ENCODE peak calls at places on chromosomes 7 and 10, in eight cellular contexts. One of them, this sample, is unnamed.

GRCh38 chr10:31977440-31978157 is 49.0 kb upstream of the ARHGAP12 start:
- DNase-seq in lower leg skin: no peak
- DNase-seq in bronchial epithelial cell: peak; percentile 90
- DNase-seq in K562: no peak
- DNase-seq in cardiac fibroblast: peak; percentile 65
- DNase-seq in AG04449: no peak
- DNase-seq in GM06990: no peak
- DNase-seq in A673: peak; percentile 72
- DNase-seq in this sample: no peak

GRCh38 chr10:69225681-69226080 is 5.5 kb downstream of the HKDC1 start:
- DNase-seq in lower leg skin: no peak
- DNase-seq in bronchial epithelial cell: no peak
- DNase-seq in K562: no peak
- DNase-seq in cardiac fibroblast: no peak
- DNase-seq in AG04449: no peak
- DNase-seq in GM06990: no peak
- DNase-seq in A673: no peak
- DNase-seq in this sample: no peak

GRCh38 chr7:15747187-15748111 is 61.0 kb upstream of the MEOX2 start:
- DNase-seq in lower leg skin: no peak
- DNase-seq in bronchial epithelial cell: no peak
- DNase-seq in K562: no peak
- DNase-seq in cardiac fibroblast: peak; percentile 69
- DNase-seq in AG04449: no peak
- DNase-seq in GM06990: no peak
- DNase-seq in A673: peak; percentile 15
- DNase-seq in this sample: no peak

GRCh38 chr7:101728128-101728527 is 89.3 kb upstream of the CUX1 start:
- DNase-seq in lower leg skin: no peak
- DNase-seq in bronchial epithelial cell: no peak
- DNase-seq in K562: no peak
- DNase-seq in cardiac fibroblast: no peak
- DNase-seq in AG04449: no peak
- DNase-seq in GM06990: no peak
- DNase-seq in A673: no peak
- DNase-seq in this sample: no peak

GRCh38 chr10:119246862-119247549 is 39.6 kb downstream of the GRK5 start:
- DNase-seq in lower leg skin: no peak
- DNase-seq in bronchial epithelial cell: peak; percentile 81
- DNase-seq in K562: no peak
- DNase-seq in cardiac fibroblast: peak; percentile 89
- DNase-seq in AG04449: peak; percentile 87
- DNase-seq in GM06990: no peak
- DNase-seq in A673: no peak
- DNase-seq in this sample: no peak

GRCh38 chr7:97006951-97007861 is 1.9 kb downstream of the DLX6 start:
- DNase-seq in lower leg skin: no peak
- DNase-seq in bronchial epithelial cell: no peak
- DNase-seq in K562: no peak
- DNase-seq in cardiac fibroblast: no peak
- DNase-seq in AG04449: no peak
- DNase-seq in GM06990: no peak
- DNase-seq in A673: no peak
- DNase-seq in this sample: no peak

GRCh38 chr10:21329995-21330627 is 195.4 kb downstream of the SKIDA1 start:
- DNase-seq in lower leg skin: no peak
- DNase-seq in bronchial epithelial cell: peak; percentile 83
- DNase-seq in K562: no peak
- DNase-seq in cardiac fibroblast: peak; percentile 90
- DNase-seq in AG04449: peak; percentile 44
- DNase-seq in GM06990: no peak
- DNase-seq in A673: peak; percentile 60
- DNase-seq in this sample: no peak

GRCh38 chr10:2900530-2900929 is 166.8 kb upstream of the PFKP start:
- DNase-seq in lower leg skin: no peak
- DNase-seq in bronchial epithelial cell: no peak
- DNase-seq in K562: no peak
- DNase-seq in cardiac fibroblast: no peak
- DNase-seq in AG04449: no peak
- DNase-seq in GM06990: no peak
- DNase-seq in A673: no peak
- DNase-seq in this sample: no peak

GRCh38 chr10:103395754-103396066 is 565 bp downstream of the ATP5MK start:
- DNase-seq in lower leg skin: peak; percentile 57
- DNase-seq in bronchial epithelial cell: peak; percentile 3
- DNase-seq in K562: no peak
- DNase-seq in cardiac fibroblast: peak; percentile 33
- DNase-seq in AG04449: no peak
- DNase-seq in GM06990: no peak
- DNase-seq in A673: peak; percentile 4
- DNase-seq in this sample: no peak

GRCh38 chr7:113118074-113118959 is at the start of gene SMIM30:
- DNase-seq in lower leg skin: peak; percentile 98
- DNase-seq in bronchial epithelial cell: peak; percentile 79
- DNase-seq in K562: peak; percentile 91
- DNase-seq in cardiac fibroblast: peak; percentile 93
- DNase-seq in AG04449: peak; percentile 44
- DNase-seq in GM06990: peak; percentile 84
- DNase-seq in A673: peak; percentile 95
- DNase-seq in this sample: peak; percentile 77

GRCh38 chr10:79491171-79491835 is 21.0 kb upstream of the EIF5AL1 start:
- DNase-seq in lower leg skin: peak; percentile 78
- DNase-seq in bronchial epithelial cell: no peak
- DNase-seq in K562: peak; percentile 67
- DNase-seq in cardiac fibroblast: no peak
- DNase-seq in AG04449: no peak
- DNase-seq in GM06990: no peak
- DNase-seq in A673: no peak
- DNase-seq in this sample: no peak

GRCh38 chr10:97889461-97890265 is 40.0 kb downstream of the GOLGA7B start:
- DNase-seq in lower leg skin: no peak
- DNase-seq in bronchial epithelial cell: peak; percentile 91
- DNase-seq in K562: peak; percentile 61
- DNase-seq in cardiac fibroblast: peak; percentile 36
- DNase-seq in AG04449: no peak
- DNase-seq in GM06990: no peak
- DNase-seq in A673: no peak
- DNase-seq in this sample: no peak

GRCh38 chr10:44008270-44008916 is 359.7 kb upstream of the ZNF32 start:
- DNase-seq in lower leg skin: no peak
- DNase-seq in bronchial epithelial cell: peak; percentile 25
- DNase-seq in K562: no peak
- DNase-seq in cardiac fibroblast: peak; percentile 18
- DNase-seq in AG04449: no peak
- DNase-seq in GM06990: peak; percentile 63
- DNase-seq in A673: no peak
- DNase-seq in this sample: no peak

GRCh38 chr7:7595451-7595850 is 28.8 kb downstream of the MIOS start:
- DNase-seq in lower leg skin: no peak
- DNase-seq in bronchial epithelial cell: peak; percentile 36
- DNase-seq in K562: peak; percentile 25
- DNase-seq in cardiac fibroblast: peak; percentile 52
- DNase-seq in AG04449: no peak
- DNase-seq in GM06990: no peak
- DNase-seq in A673: peak; percentile 49
- DNase-seq in this sample: no peak

GRCh38 chr10:102814873-102815661 is 22.1 kb downstream of the CYP17A1 start:
- DNase-seq in lower leg skin: peak; percentile 90
- DNase-seq in bronchial epithelial cell: peak; percentile 68
- DNase-seq in K562: no peak
- DNase-seq in cardiac fibroblast: peak; percentile 74
- DNase-seq in AG04449: no peak
- DNase-seq in GM06990: no peak
- DNase-seq in A673: no peak
- DNase-seq in this sample: no peak

GRCh38 chr10:112815238-112816032 is 134.6 kb upstream of the TCF7L2 start:
- DNase-seq in lower leg skin: no peak
- DNase-seq in bronchial epithelial cell: peak; percentile 51
- DNase-seq in K562: no peak
- DNase-seq in cardiac fibroblast: peak; percentile 54
- DNase-seq in AG04449: no peak
- DNase-seq in GM06990: no peak
- DNase-seq in A673: no peak
- DNase-seq in this sample: no peak

GRCh38 chr7:155577509-155577905 is 31.1 kb upstream of the CNPY1 start:
- DNase-seq in lower leg skin: no peak
- DNase-seq in bronchial epithelial cell: no peak
- DNase-seq in K562: no peak
- DNase-seq in cardiac fibroblast: no peak
- DNase-seq in AG04449: no peak
- DNase-seq in GM06990: no peak
- DNase-seq in A673: no peak
- DNase-seq in this sample: no peak

GRCh38 chr7:96837583-96837982 is 127.9 kb upstream of the SEM1 start:
- DNase-seq in lower leg skin: no peak
- DNase-seq in bronchial epithelial cell: no peak
- DNase-seq in K562: no peak
- DNase-seq in cardiac fibroblast: no peak
- DNase-seq in AG04449: no peak
- DNase-seq in GM06990: peak; percentile 11
- DNase-seq in A673: no peak
- DNase-seq in this sample: no peak

GRCh38 chr10:99266383-99266782 is 30.7 kb upstream of the HPSE2 start:
- DNase-seq in lower leg skin: no peak
- DNase-seq in bronchial epithelial cell: no peak
- DNase-seq in K562: no peak
- DNase-seq in cardiac fibroblast: no peak
- DNase-seq in AG04449: no peak
- DNase-seq in GM06990: no peak
- DNase-seq in A673: peak; percentile 76
- DNase-seq in this sample: no peak

GRCh38 chr7:24701232-24701898 is 55.9 kb downstream of the GSDME start:
- DNase-seq in lower leg skin: no peak
- DNase-seq in bronchial epithelial cell: peak; percentile 83
- DNase-seq in K562: no peak
- DNase-seq in cardiac fibroblast: peak; percentile 81
- DNase-seq in AG04449: peak; percentile 86
- DNase-seq in GM06990: no peak
- DNase-seq in A673: peak; percentile 62
- DNase-seq in this sample: no peak

GRCh38 chr10:97004591-97004990 is 172.5 kb downstream of the LCOR start:
- DNase-seq in lower leg skin: no peak
- DNase-seq in bronchial epithelial cell: no peak
- DNase-seq in K562: no peak
- DNase-seq in cardiac fibroblast: no peak
- DNase-seq in AG04449: no peak
- DNase-seq in GM06990: no peak
- DNase-seq in A673: no peak
- DNase-seq in this sample: no peak

GRCh38 chr10:28532509-28533314 is at the start of gene WAC:
- DNase-seq in lower leg skin: peak; percentile 99
- DNase-seq in bronchial epithelial cell: peak; percentile 71
- DNase-seq in K562: peak; percentile 87
- DNase-seq in cardiac fibroblast: peak; percentile 95
- DNase-seq in AG04449: peak; percentile 59
- DNase-seq in GM06990: peak; percentile 98
- DNase-seq in A673: peak; percentile 97
- DNase-seq in this sample: peak; percentile 97
- TF ChIP-seq CTCF in lower leg skin: no peak
- TF ChIP-seq CTCF in bronchial epithelial cell: no peak
- TF ChIP-seq CTCF in K562: no peak
- TF ChIP-seq CTCF in cardiac fibroblast: no peak
- TF ChIP-seq CTCF in AG04449: no peak
- TF ChIP-seq CTCF in GM06990: peak; percentile 13
- TF ChIP-seq CTCF in A673: no peak
- TF ChIP-seq CTCF in this sample: no peak

GRCh38 chr7:151152935-151153513 is 14.5 kb downstream of the GBX1 start:
- DNase-seq in lower leg skin: no peak
- DNase-seq in bronchial epithelial cell: no peak
- DNase-seq in K562: no peak
- DNase-seq in cardiac fibroblast: no peak
- DNase-seq in AG04449: no peak
- DNase-seq in GM06990: no peak
- DNase-seq in A673: no peak
- DNase-seq in this sample: no peak
- TF ChIP-seq CTCF in lower leg skin: no peak
- TF ChIP-seq CTCF in bronchial epithelial cell: no peak
- TF ChIP-seq CTCF in K562: peak; percentile 31
- TF ChIP-seq CTCF in cardiac fibroblast: peak; percentile 34
- TF ChIP-seq CTCF in AG04449: no peak
- TF ChIP-seq CTCF in GM06990: no peak
- TF ChIP-seq CTCF in A673: no peak
- TF ChIP-seq CTCF in this sample: no peak

GRCh38 chr10:117074621-117075020 is 63.4 kb downstream of the VAX1 start:
- DNase-seq in lower leg skin: no peak
- DNase-seq in bronchial epithelial cell: peak; percentile 18
- DNase-seq in K562: no peak
- DNase-seq in cardiac fibroblast: no peak
- DNase-seq in AG04449: no peak
- DNase-seq in GM06990: no peak
- DNase-seq in A673: no peak
- DNase-seq in this sample: no peak

GRCh38 chr10:117075064-117075463 is 63.0 kb downstream of the VAX1 start:
- DNase-seq in lower leg skin: no peak
- DNase-seq in bronchial epithelial cell: peak; percentile 57
- DNase-seq in K562: no peak
- DNase-seq in cardiac fibroblast: no peak
- DNase-seq in AG04449: no peak
- DNase-seq in GM06990: no peak
- DNase-seq in A673: peak; percentile 54
- DNase-seq in this sample: no peak

DNA sequence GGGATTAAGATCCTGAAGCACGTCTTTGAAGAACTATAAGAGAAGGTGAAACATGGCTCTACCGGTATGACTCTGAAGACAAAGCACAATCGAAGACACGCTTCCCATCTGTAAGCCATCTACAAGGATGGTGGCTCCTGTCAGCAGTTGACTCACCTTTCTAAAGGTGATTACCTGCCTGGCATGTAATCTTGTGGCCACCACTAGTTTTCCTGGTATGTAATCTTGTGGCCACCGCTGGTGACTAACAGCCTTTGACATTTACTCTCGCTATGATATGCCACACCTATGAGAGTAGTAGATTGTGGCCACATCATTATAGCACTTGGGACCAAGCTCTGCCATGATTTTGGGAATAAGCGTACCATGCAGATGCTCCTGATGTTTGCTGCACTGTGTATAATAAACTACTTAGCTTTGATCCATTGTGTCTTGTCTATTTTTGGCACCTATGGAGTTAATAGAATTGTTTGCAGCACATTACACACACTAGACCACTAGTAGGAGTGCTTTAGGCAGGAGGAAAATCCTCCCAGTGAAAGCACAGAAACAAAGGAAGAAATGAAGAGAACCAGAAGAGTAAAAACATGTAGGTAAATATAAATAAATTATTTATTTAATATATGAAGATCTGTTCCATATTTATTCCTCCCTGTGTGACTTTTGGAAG is 59.8 kb downstream of the VAX1 start:
- DNase-seq in lower leg skin: no peak
- DNase-seq in bronchial epithelial cell: peak; percentile 21
- DNase-seq in K562: no peak
- DNase-seq in cardiac fibroblast: no peak
- DNase-seq in AG04449: no peak
- DNase-seq in GM06990: no peak
- DNase-seq in A673: no peak
- DNase-seq in this sample: no peak
- TF ChIP-seq CTCF in lower leg skin: no peak
- TF ChIP-seq CTCF in bronchial epithelial cell: no peak
- TF ChIP-seq CTCF in K562: no peak
- TF ChIP-seq CTCF in cardiac fibroblast: no peak
- TF ChIP-seq CTCF in AG04449: no peak
- TF ChIP-seq CTCF in GM06990: no peak
- TF ChIP-seq CTCF in A673: peak; percentile 16
- TF ChIP-seq CTCF in this sample: no peak

GRCh38 chr7:148967032-148967372 is 61.3 kb downstream of the PDIA4 start:
- DNase-seq in lower leg skin: no peak
- DNase-seq in bronchial epithelial cell: no peak
- DNase-seq in K562: no peak
- DNase-seq in cardiac fibroblast: no peak
- DNase-seq in AG04449: no peak
- DNase-seq in GM06990: no peak
- DNase-seq in A673: no peak
- DNase-seq in this sample: no peak
- TF ChIP-seq CTCF in lower leg skin: no peak
- TF ChIP-seq CTCF in bronchial epithelial cell: no peak
- TF ChIP-seq CTCF in K562: no peak
- TF ChIP-seq CTCF in cardiac fibroblast: no peak
- TF ChIP-seq CTCF in AG04449: no peak
- TF ChIP-seq CTCF in GM06990: no peak
- TF ChIP-seq CTCF in A673: no peak
- TF ChIP-seq CTCF in this sample: no peak

This sample was measured in activated B cell treated with CpG ODN at 0.5 μM for 24 hours.